ENCODE peak calls at places on chromosomes 16 and 17, in five cellular contexts. R is trophoblast cell, H is H9, J is neuronal stem cell, I is H1. Q is an unnamed sample.

GRCh38 chr17:83143817-83144231 is 64.4 kb downstream of the METRNL start:
- DNase-seq in H (no peak), R (no peak), J (no peak), I (no peak), Q (no peak)

GRCh38 chr17:3798273-3799180 is 2.5 kb downstream of the ITGAE start:
- DNase-seq in I (no peak), J (no peak), H (no peak), R (no peak), Q (no peak)

GRCh38 chr17:72782985-72783701 is 309.3 kb downstream of the SLC39A11 start:
- DNase-seq in I (no peak), R (no peak), H (no peak), J (no peak), Q (no peak)

GRCh38 chr17:41917192-41917591 is 1.6 kb downstream of the ACLY start:
- DNase-seq in I (no peak), H (no peak), J (no peak), R (no peak), Q (peak; percentile 38)

GRCh38 chr16:68382296-68382718 is 66.0 kb downstream of the SMPD3 start:
- DNase-seq in J (no peak), H (peak; percentile 74), R (no peak), I (peak; percentile 78), Q (no peak)

GRCh38 chr17:13346081-13346533 is 255.6 kb downstream of the HS3ST3A1 start:
- DNase-seq in I (no peak), H (peak; percentile 71), R (no peak), J (no peak), Q (peak; percentile 93)

GRCh38 chr16:61862756-61863155 is 173.5 kb downstream of the CDH8 start:
- DNase-seq in I (no peak), R (no peak), J (no peak), H (no peak), Q (no peak)

GRCh38 chr16:17347624-17348023 is 123.1 kb downstream of the XYLT1 start:
- DNase-seq in H (no peak), R (no peak), I (no peak), J (no peak), Q (no peak)

GRCh38 chr16:11258553-11259287 is 2.7 kb upstream of the SOCS1 start:
- DNase-seq in J (no peak), R (no peak), H (no peak), I (no peak), Q (no peak)

GRCh38 chr17:76968707-76969597 is 100.7 kb downstream of the MGAT5B start:
- DNase-seq in I (peak; percentile 92), H (peak; percentile 100), R (peak; percentile 62), J (peak; percentile 90), Q (peak; percentile 10)

GRCh38 chr16:57736419-57737281 is 1.1 kb downstream of the KATNB1 start:
- DNase-seq in R (peak; percentile 78), I (no peak), H (peak; percentile 71), J (no peak), Q (peak; percentile 91)

GRCh38 chr17:56603486-56604238 is 10.2 kb downstream of the NOG start:
- DNase-seq in R (peak; percentile 95), I (no peak), H (no peak), J (no peak), Q (no peak)

GRCh38 chr16:11175106-11175795 is 80.8 kb downstream of the SOCS1 start:
- DNase-seq in J (no peak), R (no peak), I (no peak), H (no peak), Q (no peak)

GRCh38 chr17:74601944-74602572 is 10.0 kb upstream of the CD300LD start:
- DNase-seq in I (peak; percentile 65), H (peak; percentile 70), R (peak; percentile 47), J (peak; percentile 14), Q (peak; percentile 20)

GRCh38 chr17:48472485-48473281 is 42.7 kb upstream of the SKAP1 start:
- DNase-seq in H (peak; percentile 55), R (peak; percentile 32), J (no peak), I (no peak), Q (peak; percentile 76)

GRCh38 chr16:9434659-9435058 is 343.2 kb downstream of the HAPSTR1 start:
- DNase-seq in I (no peak), H (no peak), R (no peak), J (no peak), Q (no peak)

DNA sequence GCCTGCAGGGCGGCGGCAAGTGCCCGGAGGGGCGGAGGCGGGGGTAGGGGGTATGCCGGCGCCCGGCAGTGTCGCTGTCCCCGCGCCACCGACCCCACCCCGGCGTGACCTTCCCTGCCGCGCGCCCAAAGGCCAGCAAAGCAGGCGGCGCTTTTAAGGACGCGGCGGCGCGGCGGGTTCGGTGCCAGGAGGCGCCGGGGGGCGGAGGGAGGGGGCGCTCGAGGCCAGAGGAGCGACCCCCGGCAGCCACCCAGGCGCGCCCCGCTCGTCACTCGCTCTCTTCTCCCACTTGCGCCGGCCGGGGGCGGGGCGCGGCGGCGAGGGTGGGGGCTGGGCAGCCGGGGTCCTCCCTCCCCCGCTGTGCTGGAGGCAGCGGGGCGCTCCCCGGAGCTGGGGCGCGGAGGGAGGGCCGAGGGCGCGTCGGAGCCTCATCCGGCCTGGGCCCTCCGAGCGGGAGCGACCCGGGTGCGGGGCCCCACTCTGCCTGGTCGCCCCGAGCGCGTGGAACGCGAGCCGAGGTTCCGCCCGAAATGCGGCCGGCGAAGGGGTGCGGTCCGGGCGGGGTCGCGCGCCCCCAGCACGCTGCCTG is 8.5 kb upstream of the BAHCC1 start:
- DNase-seq in J (no peak), H (no peak), R (no peak), I (no peak), Q (no peak)
- H3K9ac ChIP-seq in J (peak overlapping the region; percentile 91), H (no peak overlapping the region), R (peak overlapping the region; percentile 9), I (no peak overlapping the region), Q (peak overlapping the region; percentile 95)

GRCh38 chr17:11900655-11901054 is 96.6 kb downstream of the ZNF18 start:
- DNase-seq in H (no peak), J (no peak), R (no peak), I (no peak), Q (no peak)
- H2BK12ac ChIP-seq in H (no peak overlapping the region), J (no peak overlapping the region), R (no peak overlapping the region), I (no peak overlapping the region), Q (no peak overlapping the region)

DNA sequence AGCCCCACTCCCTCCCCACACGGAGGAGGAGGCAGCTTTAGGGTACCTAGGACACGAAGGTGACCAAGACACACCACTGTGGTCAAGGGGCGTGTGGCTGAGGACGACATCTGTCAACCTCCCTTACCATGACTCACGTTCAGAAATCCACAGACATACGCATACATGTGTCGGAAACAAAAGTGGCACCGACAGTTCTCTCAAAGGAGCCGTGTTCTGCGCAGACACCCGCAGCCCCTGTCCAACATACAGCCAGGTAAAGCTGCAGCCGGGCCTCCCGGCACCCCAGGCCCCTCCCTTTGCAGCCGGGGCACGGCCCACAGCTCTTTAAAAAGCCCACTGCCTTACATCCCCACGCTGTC is 40.4 kb upstream of the KLHDC4 start:
- DNase-seq in R (peak; percentile 91), H (no peak), I (no peak), J (no peak), Q (peak; percentile 42)
- H3K4me1 ChIP-seq in R (peaks cover 15% of the 10 kb centered on the region), H (no peaks in the 10 kb centered on the region), I (no peaks in the 10 kb centered on the region), J (peaks cover 6% of the 10 kb centered on the region), Q (peaks cover 15% of the 10 kb centered on the region)

GRCh38 chr17:18156976-18157280 is 26.7 kb upstream of the ALKBH5 start:
- DNase-seq in J (no peak), H (no peak), I (no peak), R (no peak), Q (no peak)
- H3K9ac ChIP-seq in J (no peak overlapping the region), H (no peak overlapping the region), I (no peak overlapping the region), R (no peak overlapping the region), Q (no peak overlapping the region)

GRCh38 chr17:52789829-52790228 is 631.3 kb upstream of the CA10 start:
- DNase-seq in I (no peak), H (no peak), R (no peak), J (no peak), Q (no peak)
- H2BK12ac ChIP-seq in I (no peak overlapping the region), H (no peak overlapping the region), R (no peak overlapping the region), J (no peak overlapping the region), Q (no peak overlapping the region)

DNA sequence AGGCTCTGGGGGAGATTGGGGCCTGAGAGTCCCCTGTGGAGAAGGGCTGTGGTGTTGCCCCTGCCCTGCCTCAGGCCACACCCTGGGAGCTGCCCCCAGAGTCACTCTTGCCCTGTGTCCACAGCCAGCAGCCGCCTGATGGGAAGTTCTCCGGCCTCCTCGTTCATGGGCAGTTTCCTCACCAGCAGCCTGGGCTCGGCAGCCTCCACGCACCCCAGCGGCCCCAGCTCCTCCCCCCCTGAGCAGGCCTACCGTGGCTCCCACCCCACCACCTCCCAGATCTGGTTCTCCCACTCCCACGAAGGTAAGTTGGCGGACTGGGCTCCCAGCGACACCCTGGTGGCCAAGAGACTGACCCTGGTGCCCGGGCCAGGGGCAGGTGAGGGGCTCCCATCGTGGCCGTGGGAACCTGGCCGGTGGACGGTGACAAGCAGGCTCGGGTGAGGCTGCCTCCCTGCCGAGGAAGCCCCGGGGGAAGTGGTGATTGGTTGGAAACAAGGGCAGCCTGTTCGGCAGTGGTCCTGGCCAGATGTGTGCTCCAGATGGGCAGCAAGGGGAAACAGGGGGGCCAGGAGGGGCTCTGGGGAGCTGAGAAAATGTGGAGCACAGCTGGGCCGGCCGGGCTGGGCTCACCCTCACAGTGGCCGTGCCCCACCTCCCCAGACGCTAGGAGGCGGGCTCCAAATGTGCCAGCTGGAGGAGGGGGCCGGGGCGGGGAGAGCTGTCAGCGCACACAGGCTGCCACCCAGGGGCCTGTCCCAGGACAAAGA is 31.6 kb downstream of the BAHCC1 start:
- DNase-seq in H (no peak), I (no peak), R (no peak), J (no peak), Q (no peak)
- H3K4me1 ChIP-seq in H (no peaks in the 10 kb centered on the region), I (no peaks in the 10 kb centered on the region), R (peaks cover 12% of the 10 kb centered on the region), J (peaks cover 30% of the 10 kb centered on the region), Q (peaks cover 64% of the 10 kb centered on the region)

GRCh38 chr16:49755291-49755611 is 100.7 kb downstream of the ZNF423 start:
- DNase-seq in J (peak; percentile 64), H (no peak), R (peak; percentile 61), I (no peak), Q (peak; percentile 42)
- H3K9ac ChIP-seq in J (no peak overlapping the region), H (peak overlapping the region; percentile 21), R (no peak overlapping the region), I (no peak overlapping the region), Q (peak overlapping the region; percentile 73)

DNA sequence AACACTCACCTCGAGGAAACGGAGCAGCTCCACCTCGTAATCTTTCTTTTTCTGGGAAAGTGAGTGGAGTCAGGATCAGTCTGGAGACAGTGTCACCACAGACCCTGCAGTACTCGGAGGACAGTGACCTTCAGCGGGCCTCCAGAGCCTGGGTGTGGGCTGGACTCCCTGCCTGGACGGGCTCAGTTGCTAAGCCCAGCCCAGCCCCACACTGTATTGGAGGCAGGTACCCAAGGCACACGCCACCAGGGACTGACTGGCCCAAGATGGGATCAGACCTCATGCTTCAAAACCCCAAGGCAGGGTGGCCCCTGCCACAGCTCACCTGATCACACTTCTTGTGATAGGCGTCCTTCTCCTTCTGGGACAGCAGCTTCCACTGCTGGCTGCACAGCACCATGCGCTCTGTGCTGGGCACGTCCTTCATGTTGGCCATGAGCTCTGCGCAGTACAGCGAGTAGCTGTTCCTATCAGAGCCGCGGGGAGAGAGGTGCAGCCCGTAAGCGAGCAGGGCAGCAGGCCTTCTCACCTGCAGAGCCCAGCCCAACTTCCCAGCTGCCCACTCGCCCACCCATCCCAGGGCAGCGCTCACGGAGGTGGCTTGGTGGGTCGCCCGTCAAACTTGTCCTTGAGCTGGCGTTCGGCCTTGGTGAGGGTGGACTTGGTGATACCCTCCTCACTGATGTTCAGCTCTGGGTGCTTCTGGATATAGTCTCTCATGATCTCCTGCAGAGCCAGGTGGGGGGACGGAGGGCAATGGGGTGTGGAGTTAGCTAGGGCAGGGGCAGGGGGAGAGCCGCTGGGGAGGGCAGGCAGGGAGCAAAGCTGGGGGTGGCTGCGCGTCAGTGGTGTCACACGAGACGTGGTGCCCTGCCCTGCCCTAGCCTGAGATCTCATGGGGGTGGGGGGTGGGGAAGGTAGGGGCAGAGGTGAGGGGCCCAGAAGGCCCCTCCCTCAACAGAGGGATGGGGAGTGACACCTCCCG is 7.9 kb downstream of the UBTF start:
- DNase-seq in J (no peak), I (no peak), H (no peak), R (no peak), Q (no peak)
- H2BK12ac ChIP-seq in J (no peak overlapping the region), I (no peak overlapping the region), H (no peak overlapping the region), R (no peak overlapping the region), Q (no peak overlapping the region)

Q was measured in mesenchymal stem cell.